ENCODE peak calls at places on chromosomes 11 and 22, in six cellular contexts. Y is heart left ventricle; K is CD8-positive, alpha-beta T cell; M is upper lobe of right lung; X is neural crest cell; O is HepG2. V is an unnamed sample.

GRCh38 chr11:9775393-9775780 is 111.5 kb downstream of the SWAP70 start:
- DNase-seq in Y (no peak), K (no peak), M (no peak), X (no peak), O (no peak), V (no peak)

GRCh38 chr11:19714093-19714386 is 1.4 kb downstream of the NAV2 start:
- DNase-seq in Y (no peak), K (no peak), M (peak), X (no peak), O (no peak), V (no peak)

GRCh38 chr22:50444663-50445062 is 30.2 kb downstream of the SBF1 start:
- DNase-seq in Y (no peak), K (no peak), M (no peak), X (no peak), O (no peak), V (no peak)

GRCh38 chr11:77842451-77843121 is 21.6 kb downstream of the AAMDC start:
- DNase-seq in Y (no peak), K (no peak), M (no peak), X (no peak), O (no peak), V (no peak)

GRCh38 chr11:35617687-35618496 is at the start of gene FJX1:
- DNase-seq in Y (peak), K (no peak), M (peak), X (peak), O (peak), V (peak)

GRCh38 chr11:93054881-93055280 is 85.4 kb downstream of the MTNR1B start:
- DNase-seq in Y (no peak), K (no peak), M (no peak), X (no peak), O (peak), V (no peak)

GRCh38 chr11:40514124-40514523 is 945.3 kb downstream of the LRRC4C start:
- DNase-seq in Y (no peak), K (no peak), M (no peak), X (no peak), O (no peak), V (no peak)

GRCh38 chr11:45754261-45754709 is 50.7 kb upstream of the SLC35C1 start:
- DNase-seq in Y (peak), K (no peak), M (peak), X (no peak), O (peak), V (no peak)

GRCh38 chr11:64339754-64340408 is at the start of gene CCDC88B:
- DNase-seq in Y (no peak), K (peak), M (peak), X (no peak), O (no peak), V (no peak)

GRCh38 chr22:46636221-46637002 is 16.2 kb downstream of the GRAMD4 start:
- DNase-seq in Y (no peak), K (no peak), M (no peak), X (no peak), O (no peak), V (no peak)

GRCh38 chr11:44701276-44701675 is 25.5 kb upstream of the TSPAN18 start:
- DNase-seq in Y (no peak), K (no peak), M (no peak), X (no peak), O (no peak), V (no peak)

GRCh38 chr11:79314906-79315689 is 125.7 kb downstream of the TENM4 start:
- DNase-seq in Y (no peak), K (no peak), M (no peak), X (peak), O (no peak), V (peak)

GRCh38 chr11:12876340-12876739 is 132.8 kb upstream of the RASSF10 start:
- DNase-seq in Y (no peak), K (no peak), M (no peak), X (no peak), O (no peak), V (no peak)

GRCh38 chr11:15141381-15141780 is 26.7 kb downstream of the INSC start:
- DNase-seq in Y (no peak), K (no peak), M (no peak), X (no peak), O (no peak), V (no peak)

GRCh38 chr11:35148163-35148562 is 9.2 kb downstream of the CD44 start:
- DNase-seq in Y (no peak), K (no peak), M (no peak), X (no peak), O (no peak), V (no peak)

GRCh38 chr11:28965824-28966223 is 857.6 kb downstream of the METTL15 start:
- DNase-seq in Y (no peak), K (no peak), M (no peak), X (no peak), O (no peak), V (no peak)

GRCh38 chr22:47144076-47144765 is 381.8 kb downstream of the TBC1D22A start:
- DNase-seq in Y (no peak), K (no peak), M (no peak), X (no peak), O (no peak), V (no peak)

GRCh38 chr11:59761985-59762384 is 6.8 kb downstream of the STX3 start:
- DNase-seq in Y (peak), K (no peak), M (no peak), X (no peak), O (no peak), V (no peak)

GRCh38 chr11:26150046-26150445 is 181.9 kb upstream of the ANO3 start:
- DNase-seq in Y (no peak), K (no peak), M (no peak), X (no peak), O (no peak), V (no peak)

GRCh38 chr11:130580372-130580771 is 131.9 kb downstream of the ADAMTS15 start:
- DNase-seq in Y (no peak), K (no peak), M (no peak), X (no peak), O (no peak), V (no peak)

GRCh38 chr11:57276169-57276854 is 39.3 kb upstream of the APLNR start:
- DNase-seq in Y (no peak), K (no peak), M (no peak), X (no peak), O (no peak), V (no peak)

GRCh38 chr11:89184021-89184420 is 6.3 kb downstream of the TYR start:
- DNase-seq in Y (no peak), K (no peak), M (no peak), X (no peak), O (no peak), V (no peak)

GRCh38 chr11:10263929-10264328 is 30.1 kb downstream of the SBF2 start:
- DNase-seq in Y (no peak), K (no peak), M (no peak), X (no peak), O (no peak), V (no peak)

GRCh38 chr11:8209208-8209807 is 40.5 kb upstream of the RIC3 start:
- DNase-seq in Y (no peak), K (no peak), M (no peak), X (no peak), O (no peak), V (no peak)

GRCh38 chr11:111520565-111520964 is 6.0 kb downstream of the HOATZ start:
- DNase-seq in Y (no peak), K (no peak), M (no peak), X (no peak), O (no peak), V (no peak)

GRCh38 chr11:85076535-85077330 is 550.4 kb downstream of the DLG2 start:
- DNase-seq in Y (peak), K (no peak), M (no peak), X (no peak), O (no peak), V (no peak)

GRCh38 chr11:34250732-34251639 is 106.8 kb downstream of the ABTB2 start:
- DNase-seq in Y (peak), K (peak), M (peak), X (peak), O (no peak), V (no peak)

GRCh38 chr11:91005458-91005857 is 782.6 kb upstream of the CHORDC1 start:
- DNase-seq in Y (no peak), K (no peak), M (no peak), X (no peak), O (no peak), V (no peak)

GRCh38 chr11:4626207-4627105 is 10.8 kb upstream of the OR51D1 start:
- DNase-seq in Y (peak), K (no peak), M (no peak), X (peak), O (peak), V (peak)

GRCh38 chr11:43579171-43579918 is 101.2 kb upstream of the HSD17B12 start:
- DNase-seq in Y (no peak), K (no peak), M (no peak), X (no peak), O (no peak), V (no peak)

GRCh38 chr11:70727899-70728620 is 329.7 kb downstream of the CTTN start:
- DNase-seq in Y (no peak), K (no peak), M (peak), X (no peak), O (no peak), V (no peak)

GRCh38 chr11:78228467-78228866 is 39.7 kb downstream of the USP35 start:
- DNase-seq in Y (no peak), K (no peak), M (no peak), X (no peak), O (peak), V (no peak)

GRCh38 chr22:20444325-20444724 is 6.7 kb upstream of the SCARF2 start:
- DNase-seq in Y (no peak), K (no peak), M (no peak), X (no peak), O (no peak), V (no peak)

GRCh38 chr22:27613099-27614089 is 188.2 kb downstream of the MN1 start:
- DNase-seq in Y (no peak), K (no peak), M (no peak), X (no peak), O (no peak), V (no peak)

GRCh38 chr11:35680506-35680905 is 17.9 kb downstream of the TRIM44 start:
- DNase-seq in Y (no peak), K (no peak), M (no peak), X (no peak), O (no peak), V (no peak)

GRCh38 chr22:44925465-44926123 is 84.2 kb downstream of the PHF21B start:
- DNase-seq in Y (no peak), K (no peak), M (peak), X (no peak), O (no peak), V (no peak)

DNA sequence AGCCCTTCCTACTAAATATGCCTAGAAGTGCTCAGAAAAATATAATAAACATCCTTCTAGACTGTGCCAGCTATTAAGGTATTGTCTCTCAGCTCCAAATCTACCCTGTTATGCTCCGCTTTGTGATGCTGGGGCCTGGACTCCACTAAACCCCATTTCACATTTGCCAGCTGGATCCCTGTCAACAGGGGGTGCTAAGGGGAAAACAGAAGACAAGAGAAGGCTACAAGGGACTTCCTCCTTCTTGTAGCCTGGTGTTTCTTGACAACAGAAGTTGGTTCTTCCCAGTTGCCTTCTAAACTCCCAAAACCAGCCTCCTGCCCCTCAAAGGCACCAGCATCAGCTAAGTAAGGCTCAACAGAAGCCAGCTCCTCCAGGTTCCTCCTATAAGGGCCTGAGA is 5.2 kb downstream of the NUMA1 start:
- DNase-seq in Y (no peak), K (no peak), M (no peak), X (no peak), O (no peak), V (no peak)
- TF ChIP-seq CTCF in Y (no peak), K (no peak), M (no peak), X (no peak), O (no peak), V (no peak)

DNA sequence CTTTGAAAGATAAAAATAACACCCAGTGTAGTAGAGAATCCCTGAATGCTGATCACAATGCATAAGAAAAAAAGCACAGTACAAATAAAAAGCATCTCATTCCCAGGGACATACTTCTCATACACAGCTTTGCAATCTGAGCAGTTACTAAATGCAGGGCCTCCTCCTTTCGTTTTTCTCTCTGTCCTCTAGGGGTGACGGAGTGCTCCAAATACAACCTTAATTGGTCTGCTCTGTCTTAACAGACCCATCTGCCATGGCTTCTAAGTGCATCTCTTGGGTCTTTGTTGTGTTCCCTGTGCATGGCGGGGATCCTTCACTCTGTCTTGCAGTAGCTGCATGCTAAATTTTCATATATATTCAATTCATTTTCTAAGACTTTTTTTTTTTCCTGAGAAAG is 1114.2 kb upstream of the RAG2 start:
- DNase-seq in Y (no peak), K (no peak), M (no peak), X (peak), O (no peak), V (no peak)
- TF ChIP-seq CTCF in Y (no peak), K (no peak), M (no peak), X (no peak), O (no peak), V (peak)

GRCh38 chr22:35410663-35411034 is 10.7 kb downstream of the MCM5 start:
- DNase-seq in Y (no peak), K (no peak), M (no peak), X (no peak), O (no peak), V (no peak)

GRCh38 chr22:35413624-35414023 is 13.7 kb downstream of the MCM5 start:
- DNase-seq in Y (no peak), K (no peak), M (no peak), X (no peak), O (no peak), V (no peak)

GRCh38 chr22:35407352-35407751 is 7.4 kb downstream of the MCM5 start:
- DNase-seq in Y (no peak), K (no peak), M (no peak), X (no peak), O (no peak), V (no peak)

GRCh38 chr22:35409783-35410662 is 10.1 kb downstream of the MCM5 start:
- DNase-seq in Y (peak), K (no peak), M (peak), X (no peak), O (no peak), V (no peak)

DNA sequence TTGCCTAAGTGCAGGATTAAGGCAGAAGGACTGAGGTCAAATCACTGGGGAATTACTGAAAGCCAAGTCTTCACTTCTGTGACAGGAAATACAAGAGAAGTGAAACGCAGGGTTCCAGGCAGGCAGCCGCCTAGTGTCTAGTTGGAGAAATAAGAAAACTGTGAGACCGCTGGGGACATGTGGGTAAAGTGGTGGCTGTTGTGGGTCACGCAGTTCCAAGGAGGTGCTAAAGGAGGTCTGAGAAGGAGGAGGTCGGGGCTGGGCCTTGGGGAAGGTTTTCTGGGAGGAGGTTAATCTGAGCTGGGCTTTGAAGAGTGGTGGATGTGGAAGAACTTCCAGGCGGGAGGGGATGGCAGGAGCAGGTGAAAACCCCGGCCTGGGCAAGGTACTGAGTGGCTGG is 11.2 kb downstream of the MCM5 start:
- DNase-seq in Y (no peak), K (no peak), M (no peak), X (no peak), O (no peak), V (no peak)
- TF ChIP-seq CTCF in Y (no peak), K (no peak), M (no peak), X (no peak), O (no peak), V (no peak)

DNA sequence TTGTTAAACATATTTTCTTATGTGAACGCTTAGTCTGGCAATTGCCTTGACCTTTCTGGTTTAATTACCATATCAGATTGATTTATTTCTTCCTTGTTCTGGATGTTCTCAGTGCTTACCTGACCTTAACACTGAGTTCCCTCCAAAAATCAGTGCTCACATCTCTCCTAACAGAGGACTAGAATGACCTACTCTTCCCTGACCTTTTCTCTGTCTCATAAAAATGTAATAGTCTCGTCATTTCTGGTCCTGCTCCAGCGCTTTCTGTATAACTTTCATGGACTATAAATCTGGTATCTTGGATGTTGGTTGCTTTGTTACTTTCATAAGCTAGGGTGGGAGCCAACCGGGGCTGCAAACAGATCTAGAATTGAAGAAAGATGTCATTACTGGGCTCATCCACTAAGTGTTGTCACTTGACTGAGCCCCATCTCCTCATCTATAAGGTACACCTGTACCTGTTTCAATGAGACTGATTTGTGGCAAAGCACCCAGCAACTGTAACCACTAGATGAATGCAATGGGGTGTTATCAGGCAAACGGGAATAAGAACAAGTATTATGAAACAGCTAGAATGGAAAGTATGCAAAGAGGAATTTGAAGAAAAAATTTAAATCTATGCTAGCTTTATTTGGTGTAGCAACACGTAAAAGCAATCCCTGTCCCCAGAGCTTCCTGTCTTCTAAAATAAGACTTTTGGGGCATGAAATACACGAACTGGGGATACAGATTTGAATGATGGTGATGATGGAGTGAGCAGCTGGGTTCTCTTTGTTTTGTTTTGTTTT is 2.4 kb downstream of the FADS2 start:
- DNase-seq in Y (no peak), K (no peak), M (no peak), X (no peak), O (no peak), V (no peak)
- TF ChIP-seq CTCF in Y (no peak), K (no peak), M (no peak), X (no peak), O (no peak), V (no peak)

DNA sequence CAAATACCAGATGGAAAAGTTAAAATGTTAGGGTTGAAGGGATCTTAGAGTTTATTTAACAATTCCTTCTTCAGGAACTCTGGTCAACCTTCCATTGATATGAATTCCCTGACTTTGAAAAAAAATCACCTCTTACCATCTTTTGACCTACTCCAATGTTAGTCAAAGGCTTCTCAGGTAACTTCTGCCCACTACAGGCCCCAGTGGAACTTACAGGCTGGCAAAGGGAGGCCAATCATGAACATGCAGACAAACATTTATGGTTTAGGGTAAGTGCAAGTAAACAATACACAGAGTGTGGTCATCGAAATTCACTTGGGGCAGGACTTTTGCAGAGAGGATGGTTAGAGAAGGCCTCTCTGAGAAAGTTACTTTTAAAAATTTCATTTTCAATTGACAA is 45.1 kb downstream of the SYN3 start:
- DNase-seq in Y (no peak), K (no peak), M (no peak), X (no peak), O (peak), V (no peak)
- TF ChIP-seq CTCF in Y (no peak), K (no peak), M (no peak), X (no peak), O (peak), V (peak)

DNA sequence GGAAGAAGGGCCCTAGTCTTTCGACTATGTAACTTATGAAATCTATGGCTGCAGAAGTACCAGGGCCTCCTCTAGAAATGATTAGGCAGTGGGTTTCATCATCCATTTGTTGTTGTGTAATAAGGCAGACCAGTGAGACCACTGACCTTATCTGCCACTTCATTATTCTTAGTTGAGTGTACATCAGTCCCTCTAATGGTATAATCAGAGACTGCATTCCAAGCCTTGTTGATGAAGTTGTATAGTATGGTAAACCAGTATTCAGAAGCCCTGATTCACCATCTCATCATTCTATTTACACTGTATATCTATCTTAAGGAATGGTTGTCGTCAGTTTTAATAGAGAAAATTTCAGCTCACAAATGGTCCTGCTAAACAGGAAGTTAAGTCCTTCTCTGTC is 32.2 kb upstream of the GRIA4 start:
- DNase-seq in Y (no peak), K (no peak), M (no peak), X (no peak), O (no peak), V (no peak)
- TF ChIP-seq CTCF in Y (no peak), K (no peak), M (no peak), X (peak), O (no peak), V (peak)

V was measured in progenitor cell of endocrine pancreas.